ENCODE peak calls at places on chromosomes 7 and 10, in four cellular contexts. H is GM23338, N is GM12878, U is HepG2. V is an unnamed sample.

GRCh38 chr10:6053303-6053702 is 8.9 kb downstream of the IL2RA start:
- DNase-seq in N (no peak), H (no peak), U (no peak), V (no peak)

GRCh38 chr7:56483861-56484550 is 367.8 kb upstream of the NUPR2 start:
- DNase-seq in N (no peak), U (no peak), H (no peak), V (no peak)

GRCh38 chr10:28806951-28807759 is 129.8 kb downstream of the BAMBI start:
- DNase-seq in U (no peak), H (no peak), N (no peak), V (peak)

GRCh38 chr7:121304259-121304658 is 24.5 kb upstream of the WNT16 start:
- DNase-seq in N (no peak), H (no peak), U (no peak), V (no peak)

GRCh38 chr7:78535655-78536054 is 737.1 kb downstream of the PHTF2 start:
- DNase-seq in U (no peak), N (no peak), H (no peak), V (peak)

GRCh38 chr7:99102809-99103690 is 40.9 kb downstream of the SMURF1 start:
- DNase-seq in N (no peak), H (no peak), U (no peak), V (no peak)

GRCh38 chr10:71981024-71981867 is 17.1 kb downstream of the CHST3 start:
- DNase-seq in U (peak), N (peak), H (no peak), V (no peak)

GRCh38 chr10:32958992-32959703 is 1.1 kb upstream of the ITGB1 start:
- DNase-seq in H (no peak), N (peak), U (no peak), V (no peak)

GRCh38 chr7:101731502-101732084 is 85.8 kb upstream of the CUX1 start:
- DNase-seq in U (no peak), N (no peak), H (peak), V (no peak)

GRCh38 chr7:117119192-117119924 is 166.1 kb downstream of the ST7 start:
- DNase-seq in U (peak), H (peak), N (peak), V (peak)

GRCh38 chr10:48444266-48444665 is 137.8 kb downstream of the MAPK8 start:
- DNase-seq in N (no peak), H (peak), U (peak), V (peak)

GRCh38 chr10:132479024-132479602 is 58.5 kb upstream of the INPP5A start:
- DNase-seq in U (no peak), H (no peak), N (no peak), V (no peak)

GRCh38 chr7:34296663-34297062 is 361.4 kb upstream of the NPSR1 start:
- DNase-seq in U (no peak), H (no peak), N (no peak), V (no peak)

GRCh38 chr7:16668049-16668858 is 22.3 kb downstream of the BZW2 start:
- DNase-seq in N (no peak), H (peak), U (peak), V (no peak)

GRCh38 chr7:20299647-20300312 is 30.9 kb upstream of the ITGB8 start:
- DNase-seq in H (no peak), N (peak), U (no peak), V (no peak)

GRCh38 chr10:677750-678661 is 11.5 kb downstream of the DIP2C start:
- DNase-seq in H (no peak), U (no peak), N (no peak), V (no peak)

GRCh38 chr10:121823993-121824463 is 103.8 kb downstream of the ATE1 start:
- DNase-seq in N (no peak), U (peak), H (peak), V (peak)

GRCh38 chr7:97499204-97499603 is 232.7 kb upstream of the TAC1 start:
- DNase-seq in N (no peak), U (peak), H (peak), V (peak)

DNA sequence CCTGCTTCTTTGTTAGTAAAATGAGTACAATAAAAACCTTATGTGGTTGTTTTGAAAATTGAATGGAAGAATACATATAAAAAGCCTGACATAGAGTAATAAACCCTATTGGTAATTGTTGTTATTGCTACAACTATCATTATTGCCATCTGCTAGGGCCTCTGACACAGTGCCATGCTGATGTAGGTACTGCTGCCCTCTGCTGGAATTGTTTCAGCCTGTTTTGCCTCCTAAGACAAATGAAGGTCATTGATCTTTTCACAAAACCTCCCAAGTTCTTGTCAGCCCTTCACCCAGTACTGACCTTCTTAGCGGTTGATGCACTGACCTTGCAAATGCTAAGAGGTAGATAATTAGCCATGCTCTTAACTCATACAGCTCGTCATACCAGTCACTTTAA is 975.3 kb downstream of the SORCS1 start:
- DNase-seq in N (no peak), H (peak), U (peak), V (no peak)
- TF ChIP-seq JUNB in N (no peak), H (no peak), U (no peak), V (no peak)

GRCh38 chr7:100367676-100368613 is 5.3 kb upstream of the PILRA start:
- DNase-seq in N (no peak), H (no peak), U (no peak), V (no peak)
- TF ChIP-seq EZH2 in N (no peak), H (no peak), U (no peak), V (no peak)

GRCh38 chr7:107100824-107101223 is 56.3 kb downstream of the PRKAR2B start:
- DNase-seq in U (no peak), N (no peak), H (no peak), V (no peak)

GRCh38 chr7:107105591-107106245 is 61.2 kb downstream of the PRKAR2B start:
- DNase-seq in N (no peak), U (no peak), H (no peak), V (no peak)

GRCh38 chr7:107108951-107109350 is 59.9 kb upstream of the HBP1 start:
- DNase-seq in U (no peak), N (no peak), H (no peak), V (no peak)

DNA sequence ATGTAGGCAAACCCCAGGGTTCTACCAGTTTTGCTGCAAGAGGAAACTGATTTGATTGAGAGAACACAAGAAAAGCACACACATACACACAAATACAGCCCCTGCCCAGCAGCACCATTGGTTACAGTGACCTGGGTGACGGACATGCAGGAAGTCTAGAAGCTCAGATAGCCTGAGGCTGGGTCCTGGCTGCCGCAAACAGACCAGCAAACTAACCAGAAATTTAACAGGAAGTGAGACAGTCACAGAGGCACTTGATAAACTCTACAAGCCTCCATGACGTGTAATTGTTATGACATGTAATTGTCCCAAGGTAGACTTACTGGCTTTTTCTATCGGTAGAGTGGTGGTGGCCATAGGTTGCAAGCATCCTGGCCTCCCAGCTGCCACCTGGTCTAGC is 58.9 kb downstream of the PRKAR2B start:
- DNase-seq in N (no peak), U (no peak), H (no peak), V (peak)
- TF ChIP-seq JUNB in N (no peak), U (no peak), H (no peak), V (no peak)

DNA sequence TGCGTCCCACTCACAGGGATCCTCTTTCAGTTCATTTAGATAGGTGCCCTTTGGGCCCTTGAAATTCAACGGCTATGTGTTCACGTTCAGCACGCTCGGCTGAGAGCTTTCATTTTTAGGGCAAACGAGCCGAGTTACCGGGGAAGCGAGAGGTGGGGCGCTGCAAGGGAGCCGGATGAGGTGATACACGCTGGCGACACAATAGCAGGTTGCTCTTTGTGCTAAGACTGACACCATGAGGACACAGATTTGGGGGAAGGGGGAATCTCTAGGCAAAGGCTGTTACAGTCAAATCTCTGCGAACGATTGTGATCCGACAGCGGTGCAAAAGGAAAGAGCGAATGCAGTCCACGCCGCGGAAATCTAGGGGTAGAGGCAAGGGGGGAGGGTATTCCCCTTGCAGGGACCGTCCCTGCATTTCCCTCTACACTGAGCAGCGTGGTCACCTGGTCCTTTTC is 660 bp downstream of the KLLN start:
- DNase-seq in U (no peak), N (no peak), H (no peak), V (peak)
- TF ChIP-seq EZH2 in U (no peak), N (no peak), H (no peak), V (no peak)

GRCh38 chr7:1310936-1311335 is 78.3 kb downstream of the UNCX start:
- DNase-seq in N (no peak), U (no peak), H (no peak), V (no peak)

GRCh38 chr7:1311406-1312097 is 78.9 kb downstream of the UNCX start:
- DNase-seq in U (no peak), N (no peak), H (no peak), V (no peak)

GRCh38 chr7:1313591-1313990 is 80.9 kb downstream of the UNCX start:
- DNase-seq in H (no peak), U (no peak), N (no peak), V (no peak)

GRCh38 chr7:1314021-1314907 is 81.6 kb downstream of the UNCX start:
- DNase-seq in U (no peak), N (no peak), H (no peak), V (no peak)

DNA sequence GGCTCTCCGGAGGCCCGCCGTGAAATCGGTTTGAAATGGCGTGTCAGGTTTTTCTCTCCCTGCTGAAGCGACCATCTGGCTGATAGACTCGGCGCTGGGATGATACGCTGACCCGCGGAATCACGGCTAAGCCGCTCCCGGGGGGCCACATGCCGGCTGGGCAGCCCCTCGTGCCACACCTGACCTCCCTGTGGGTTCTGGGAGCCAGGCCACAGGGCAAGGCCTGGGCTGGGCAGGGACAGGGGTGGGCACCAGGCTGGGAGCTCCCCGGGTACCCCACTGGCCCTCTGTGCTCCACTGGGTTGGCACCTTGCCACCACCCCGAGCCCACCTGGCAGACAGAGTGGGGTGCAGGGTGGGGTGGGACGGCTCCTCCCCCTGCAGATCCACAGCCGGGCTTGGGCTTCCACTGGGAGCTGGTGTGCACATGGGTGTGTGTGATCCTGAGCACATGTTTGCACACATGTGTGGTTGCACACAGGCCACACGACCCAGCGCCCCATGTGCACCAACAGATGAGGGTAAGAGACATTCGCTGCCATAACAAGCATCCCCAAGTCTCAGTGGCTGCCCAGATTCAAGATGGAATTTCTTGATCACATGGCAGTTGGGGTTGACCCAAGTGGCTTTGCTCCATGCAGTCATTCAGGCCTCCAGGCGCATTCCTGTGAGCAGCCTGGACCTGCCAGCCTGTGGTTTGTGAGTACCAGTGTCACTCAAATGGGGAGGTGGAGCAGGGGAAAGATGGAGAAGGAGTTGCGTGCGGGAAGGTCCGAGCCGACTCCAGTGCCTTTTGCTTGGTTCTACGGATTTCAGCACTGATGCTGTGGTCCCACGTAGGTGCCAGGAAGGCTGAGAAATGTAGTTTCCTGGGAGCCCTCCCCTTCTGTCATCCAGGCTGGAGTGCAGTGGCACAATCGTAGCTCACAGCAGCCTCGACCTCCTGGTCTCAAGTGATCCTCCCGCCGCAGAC is 79.7 kb downstream of the UNCX start:
- DNase-seq in N (no peak), U (no peak), H (no peak), V (no peak)
- TF ChIP-seq JUNB in N (no peak), U (no peak), H (no peak), V (no peak)

DNA sequence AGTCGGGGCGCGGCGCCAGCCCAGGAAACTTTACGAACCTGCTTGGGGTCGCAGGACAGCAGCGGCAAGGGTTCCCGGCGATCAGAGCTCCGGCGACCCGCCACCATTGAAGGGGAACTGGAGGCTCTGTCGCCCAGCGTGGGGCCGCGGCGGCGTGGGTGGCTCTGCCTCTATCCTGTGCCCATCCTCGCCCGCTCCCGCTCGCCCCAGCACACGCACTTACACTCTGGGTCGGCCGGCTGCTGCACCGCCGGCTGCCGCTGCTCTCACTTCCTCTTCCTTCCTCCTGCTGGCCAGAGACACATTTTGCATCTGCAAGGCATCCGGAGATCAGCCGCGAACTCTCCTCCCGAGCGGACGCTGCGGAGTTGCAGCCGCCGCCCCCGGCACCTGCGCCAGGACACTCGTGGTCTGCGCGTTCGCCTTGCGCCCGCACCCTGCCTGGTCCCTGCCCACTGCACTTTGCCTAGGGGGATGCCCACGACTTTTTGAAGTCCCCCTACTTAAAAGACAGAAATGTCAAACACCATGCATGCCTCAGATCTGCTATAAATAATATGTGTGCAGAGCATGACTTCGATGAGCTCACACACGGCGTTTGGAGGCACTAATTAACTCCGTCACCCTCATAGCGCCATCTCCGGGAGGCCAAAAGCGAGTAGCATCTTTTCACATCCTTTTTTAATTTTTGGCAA is at the start of gene ELMO1:
- DNase-seq in N (peak), H (peak), U (peak), V (peak)
- TF ChIP-seq EZH2 in N (no peak), H (no peak), U (no peak), V (no peak)

V was measured in K562.